ENCODE peak calls at places on chromosomes 3 and 15, in four cellular contexts. One of them, this sample, is unnamed.
A peak's percentile ranks its signal among the peaks of the same experiment; 100 is the strongest.

GRCh38 chr3:159114582-159114981 is 312.7 kb downstream of the MFSD1 start:
- DNase-seq in NCI-H1092 treated with DMSO at 0.1 percent for 48 hours: no peak
- DNase-seq in H9: no peak
- DNase-seq in renal cortical epithelial cell: no peak
- DNase-seq in this sample: no peak

GRCh38 chr3:50256978-50257890 is 11.7 kb upstream of the SEMA3B start:
- DNase-seq in NCI-H1092 treated with DMSO at 0.1 percent for 48 hours: no peak
- DNase-seq in H9: peak; percentile 74
- DNase-seq in renal cortical epithelial cell: no peak
- DNase-seq in this sample: no peak

GRCh38 chr3:123300056-123300455 is 98.3 kb downstream of the SEC22A start:
- DNase-seq in NCI-H1092 treated with DMSO at 0.1 percent for 48 hours: no peak
- DNase-seq in H9: no peak
- DNase-seq in renal cortical epithelial cell: no peak
- DNase-seq in this sample: no peak

GRCh38 chr3:150308481-150308918 is 99.6 kb upstream of the TSC22D2 start:
- DNase-seq in NCI-H1092 treated with DMSO at 0.1 percent for 48 hours: no peak
- DNase-seq in H9: no peak
- DNase-seq in renal cortical epithelial cell: no peak
- DNase-seq in this sample: no peak

GRCh38 chr3:79729096-79729495 is 38.7 kb downstream of the ROBO1 start:
- DNase-seq in NCI-H1092 treated with DMSO at 0.1 percent for 48 hours: no peak
- DNase-seq in H9: no peak
- DNase-seq in renal cortical epithelial cell: peak; percentile 5
- DNase-seq in this sample: no peak

GRCh38 chr3:12286927-12287726 is 1.7 kb upstream of the PPARG start:
- DNase-seq in NCI-H1092 treated with DMSO at 0.1 percent for 48 hours: no peak
- DNase-seq in H9: peak; percentile 38
- DNase-seq in renal cortical epithelial cell: peak; percentile 83
- DNase-seq in this sample: no peak

GRCh38 chr3:111210003-111210699 is 138.5 kb downstream of the NECTIN3 start:
- DNase-seq in NCI-H1092 treated with DMSO at 0.1 percent for 48 hours: no peak
- DNase-seq in H9: no peak
- DNase-seq in renal cortical epithelial cell: no peak
- DNase-seq in this sample: no peak

GRCh38 chr3:53211704-53212702 is 43.8 kb downstream of the TKT start:
- DNase-seq in NCI-H1092 treated with DMSO at 0.1 percent for 48 hours: no peak
- DNase-seq in H9: no peak
- DNase-seq in renal cortical epithelial cell: no peak
- DNase-seq in this sample: no peak

GRCh38 chr15:90064931-90065681 is 37.2 kb downstream of the IDH2 start:
- DNase-seq in NCI-H1092 treated with DMSO at 0.1 percent for 48 hours: no peak
- DNase-seq in H9: no peak
- DNase-seq in renal cortical epithelial cell: no peak
- DNase-seq in this sample: no peak

GRCh38 chr3:169811606-169812123 is 1.0 kb upstream of the LRRIQ4 start:
- DNase-seq in NCI-H1092 treated with DMSO at 0.1 percent for 48 hours: peak; percentile 74
- DNase-seq in H9: no peak
- DNase-seq in renal cortical epithelial cell: peak; percentile 32
- DNase-seq in this sample: no peak